ENCODE peak calls at places on chromosomes 7 and 10, in four cellular contexts. One of them, this sample, is unnamed.
A peak's percentile ranks its signal among the peaks of the same experiment; 100 is the strongest.

GRCh38 chr10:59027975-59028640 is 148.3 kb upstream of the PHYHIPL start:
- DNase-seq in HCT116: no peak
- DNase-seq in GM23338: no peak
- DNase-seq in MM.1S: no peak
- DNase-seq in this sample: no peak

GRCh38 chr10:119281581-119282071 is 74.3 kb downstream of the GRK5 start:
- DNase-seq in MM.1S: no peak
- DNase-seq in GM23338: no peak
- DNase-seq in HCT116: no peak
- DNase-seq in this sample: no peak

GRCh38 chr10:101123085-101123814 is 7.8 kb upstream of the TLX1 start:
- DNase-seq in HCT116: no peak
- DNase-seq in GM23338: no peak
- DNase-seq in MM.1S: no peak
- DNase-seq in this sample: no peak

GRCh38 chr10:24176658-24177057 is 32.3 kb upstream of the KIAA1217 start:
- DNase-seq in HCT116: no peak
- DNase-seq in GM23338: no peak
- DNase-seq in MM.1S: no peak
- DNase-seq in this sample: no peak

GRCh38 chr10:118590334-118590733 is 5.1 kb downstream of the PRLHR start:
- DNase-seq in HCT116: no peak
- DNase-seq in GM23338: no peak
- DNase-seq in MM.1S: no peak
- DNase-seq in this sample: no peak

GRCh38 chr10:20105931-20106330 is 289.7 kb downstream of the PLXDC2 start:
- DNase-seq in HCT116: no peak
- DNase-seq in GM23338: no peak
- DNase-seq in MM.1S: no peak
- DNase-seq in this sample: no peak

GRCh38 chr10:58971211-58971610 is 205.2 kb upstream of the PHYHIPL start:
- DNase-seq in GM23338: no peak
- DNase-seq in MM.1S: no peak
- DNase-seq in HCT116: no peak
- DNase-seq in this sample: no peak

GRCh38 chr10:96642973-96643372 is 56.2 kb upstream of the TM9SF3 start:
- DNase-seq in HCT116: peak; percentile 31
- DNase-seq in GM23338: peak; percentile 85
- DNase-seq in MM.1S: peak; percentile 62
- DNase-seq in this sample: peak; percentile 55

GRCh38 chr7:93011351-93012294 is 106.2 kb downstream of the SAMD9 start:
- DNase-seq in MM.1S: no peak
- DNase-seq in HCT116: no peak
- DNase-seq in GM23338: no peak
- DNase-seq in this sample: peak; percentile 16

GRCh38 chr7:7870590-7870989 is 98.0 kb upstream of the GLCCI1 start:
- DNase-seq in MM.1S: no peak
- DNase-seq in HCT116: no peak
- DNase-seq in GM23338: no peak
- DNase-seq in this sample: no peak

GRCh38 chr7:146878901-146879300 is 762.3 kb downstream of the CNTNAP2 start:
- DNase-seq in HCT116: no peak
- DNase-seq in GM23338: no peak
- DNase-seq in MM.1S: no peak
- DNase-seq in this sample: no peak

GRCh38 chr7:69309601-69310000 is 288.7 kb upstream of the AUTS2 start:
- DNase-seq in GM23338: no peak
- DNase-seq in MM.1S: no peak
- DNase-seq in HCT116: no peak
- DNase-seq in this sample: no peak

GRCh38 chr10:18204050-18204449 is 63.8 kb downstream of the CACNB2 start:
- DNase-seq in HCT116: no peak
- DNase-seq in MM.1S: no peak
- DNase-seq in GM23338: no peak
- DNase-seq in this sample: no peak

DNA sequence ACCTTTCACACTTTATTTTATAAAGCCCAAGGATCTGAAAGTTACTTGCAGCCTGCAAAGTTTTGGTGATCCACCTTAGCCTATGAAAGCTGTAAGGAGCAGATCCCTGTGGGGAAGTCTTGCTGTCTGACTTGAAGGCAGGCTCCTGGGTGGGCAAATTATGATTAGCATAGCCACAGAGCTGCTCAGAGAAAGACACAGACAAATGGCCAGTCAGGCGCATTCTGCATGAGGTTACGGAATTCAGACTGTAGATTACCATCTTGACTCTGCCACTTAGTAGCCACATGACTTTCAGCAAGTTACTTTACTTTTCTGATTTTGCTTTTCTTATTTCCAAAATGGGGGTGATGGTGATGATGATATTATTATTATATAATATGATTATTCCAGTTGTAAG is 250.2 kb upstream of the HGF start:
- DNase-seq in HCT116: no peak
- DNase-seq in GM23338: no peak
- DNase-seq in MM.1S: no peak
- DNase-seq in this sample: no peak
- H3K4me2 ChIP-seq in HCT116: no peak overlapping the region
- H3K4me2 ChIP-seq in GM23338: no peak overlapping the region
- H3K4me2 ChIP-seq in MM.1S: no peak overlapping the region
- H3K4me2 ChIP-seq in this sample: no peak overlapping the region

GRCh38 chr10:61975107-61975932 is 73.8 kb downstream of the ARID5B start:
- DNase-seq in MM.1S: no peak
- DNase-seq in HCT116: no peak
- DNase-seq in GM23338: no peak
- DNase-seq in this sample: peak; percentile 32

GRCh38 chr10:61973169-61973568 is 71.7 kb downstream of the ARID5B start:
- DNase-seq in MM.1S: no peak
- DNase-seq in GM23338: no peak
- DNase-seq in HCT116: no peak
- DNase-seq in this sample: no peak

GRCh38 chr10:61973923-61974322 is 72.4 kb downstream of the ARID5B start:
- DNase-seq in HCT116: no peak
- DNase-seq in GM23338: no peak
- DNase-seq in MM.1S: no peak
- DNase-seq in this sample: no peak

GRCh38 chr10:61971016-61971350 is 69.5 kb downstream of the ARID5B start:
- DNase-seq in GM23338: no peak
- DNase-seq in HCT116: no peak
- DNase-seq in MM.1S: no peak
- DNase-seq in this sample: no peak

GRCh38 chr10:61974611-61975010 is 73.1 kb downstream of the ARID5B start:
- DNase-seq in MM.1S: no peak
- DNase-seq in HCT116: no peak
- DNase-seq in GM23338: no peak
- DNase-seq in this sample: peak; percentile 78
- TF ChIP-seq EZH2phosphoT487 in MM.1S: no peak
- TF ChIP-seq EZH2phosphoT487 in HCT116: no peak
- TF ChIP-seq EZH2phosphoT487 in GM23338: no peak
- TF ChIP-seq EZH2phosphoT487 in this sample: no peak

GRCh38 chr10:70977621-70978020 is 89.3 kb upstream of the PCBD1 start:
- DNase-seq in MM.1S: no peak
- DNase-seq in GM23338: no peak
- DNase-seq in HCT116: no peak
- DNase-seq in this sample: no peak
- H3K4me2 ChIP-seq in MM.1S: no peak overlapping the region
- H3K4me2 ChIP-seq in GM23338: no peak overlapping the region
- H3K4me2 ChIP-seq in HCT116: no peak overlapping the region
- H3K4me2 ChIP-seq in this sample: no peak overlapping the region

DNA sequence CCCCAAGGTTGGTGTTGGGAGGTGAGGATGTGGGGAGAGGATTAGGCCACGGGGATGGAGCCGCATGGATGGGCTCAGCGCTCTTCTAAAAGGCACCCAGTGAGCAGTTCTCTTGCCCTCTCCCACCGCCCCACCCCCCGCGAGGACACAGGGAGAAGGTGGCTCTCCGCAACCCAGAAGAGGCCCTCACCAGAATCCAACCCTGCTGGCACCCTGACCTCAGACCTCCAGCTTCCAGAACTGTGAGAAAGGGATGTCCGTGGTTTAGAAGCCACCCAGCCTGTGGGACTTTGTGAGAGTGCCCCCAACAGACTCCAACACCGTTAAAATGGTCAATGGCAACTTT is 242.8 kb upstream of the PPP2R2D start:
- DNase-seq in HCT116: no peak
- DNase-seq in MM.1S: no peak
- DNase-seq in GM23338: no peak
- DNase-seq in this sample: no peak
- TF ChIP-seq EZH2phosphoT487 in HCT116: no peak
- TF ChIP-seq EZH2phosphoT487 in MM.1S: no peak
- TF ChIP-seq EZH2phosphoT487 in GM23338: no peak
- TF ChIP-seq EZH2phosphoT487 in this sample: no peak

GRCh38 chr7:27901028-27901760 is 161.2 kb downstream of the TAX1BP1 start:
- DNase-seq in GM23338: no peak
- DNase-seq in HCT116: no peak
- DNase-seq in MM.1S: peak; percentile 78
- DNase-seq in this sample: no peak
- H3K4me2 ChIP-seq in GM23338: no peak overlapping the region
- H3K4me2 ChIP-seq in HCT116: no peak overlapping the region
- H3K4me2 ChIP-seq in MM.1S: peak overlapping the region; percentile 48
- H3K4me2 ChIP-seq in this sample: peak overlapping the region; percentile 32